ENCODE peak calls at places on chromosomes 6 and 20, in four cellular contexts. One of them, this sample, is unnamed.

GRCh38 chr6:123802697-123803455 is 789 bp upstream of the NKAIN2 start:
- DNase-seq in K562: peak; percentile 49
- DNase-seq in HepG2: peak; percentile 57
- DNase-seq in WTC11: peak; percentile 90
- DNase-seq in this sample: peak; percentile 72

GRCh38 chr20:59765599-59766177 is 161.3 kb downstream of the PHACTR3 start:
- DNase-seq in K562: peak; percentile 53
- DNase-seq in HepG2: no peak
- DNase-seq in WTC11: peak; percentile 59
- DNase-seq in this sample: no peak

GRCh38 chr6:89948876-89949275 is 54.6 kb downstream of the GJA10 start:
- DNase-seq in K562: no peak
- DNase-seq in HepG2: no peak
- DNase-seq in WTC11: no peak
- DNase-seq in this sample: no peak

GRCh38 chr6:35804996-35805736 is at the start of gene LHFPL5:
- DNase-seq in K562: peak; percentile 77
- DNase-seq in HepG2: peak; percentile 32
- DNase-seq in WTC11: peak; percentile 84
- DNase-seq in this sample: peak; percentile 54

GRCh38 chr6:142802124-142802523 is 142.9 kb downstream of the HIVEP2 start:
- DNase-seq in K562: no peak
- DNase-seq in HepG2: peak; percentile 65
- DNase-seq in WTC11: no peak
- DNase-seq in this sample: peak; percentile 69

GRCh38 chr6:24879351-24879750 is 56.4 kb downstream of the RIPOR2 start:
- DNase-seq in K562: no peak
- DNase-seq in HepG2: no peak
- DNase-seq in WTC11: no peak
- DNase-seq in this sample: no peak

GRCh38 chr6:24064106-24064505 is 61.9 kb upstream of the NRSN1 start:
- DNase-seq in K562: peak; percentile 6
- DNase-seq in HepG2: peak; percentile 62
- DNase-seq in WTC11: peak; percentile 20
- DNase-seq in this sample: peak; percentile 18

GRCh38 chr6:110147870-110148269 is 31.6 kb downstream of the WASF1 start:
- DNase-seq in K562: no peak
- DNase-seq in HepG2: no peak
- DNase-seq in WTC11: no peak
- DNase-seq in this sample: no peak

GRCh38 chr6:169177516-169178196 is 76.0 kb downstream of the THBS2 start:
- DNase-seq in K562: no peak
- DNase-seq in HepG2: no peak
- DNase-seq in WTC11: no peak
- DNase-seq in this sample: no peak

GRCh38 chr20:57661201-57662027 is 41.2 kb upstream of the ZBP1 start:
- DNase-seq in K562: no peak
- DNase-seq in HepG2: no peak
- DNase-seq in WTC11: peak; percentile 5
- DNase-seq in this sample: no peak

GRCh38 chr6:169058634-169059033 is 195.0 kb downstream of the THBS2 start:
- DNase-seq in K562: no peak
- DNase-seq in HepG2: no peak
- DNase-seq in WTC11: no peak
- DNase-seq in this sample: no peak

GRCh38 chr6:69100772-69101171 is 465.7 kb downstream of the ADGRB3 start:
- DNase-seq in K562: no peak
- DNase-seq in HepG2: no peak
- DNase-seq in WTC11: no peak
- DNase-seq in this sample: no peak

DNA sequence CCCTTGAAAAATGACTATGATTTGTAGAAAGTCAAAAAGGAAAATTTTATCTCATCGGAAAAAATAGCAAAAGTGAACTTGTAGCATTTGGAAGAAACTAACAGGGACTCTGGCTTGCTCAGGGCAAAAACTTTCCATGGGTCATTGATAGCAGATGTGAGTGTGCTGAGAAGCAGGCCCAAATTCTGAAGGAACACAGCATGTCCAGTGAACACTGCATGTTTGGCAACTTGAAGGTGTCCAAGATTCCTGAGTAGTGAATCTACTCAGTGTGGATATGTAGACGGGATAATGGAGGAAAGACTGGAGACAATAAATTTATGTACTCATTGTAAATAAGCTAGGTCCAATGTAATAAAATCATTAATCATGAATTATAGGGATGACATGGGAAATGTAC is 8.2 kb downstream of the SLC17A2 start:
- DNase-seq in K562: no peak
- DNase-seq in HepG2: no peak
- DNase-seq in WTC11: no peak
- DNase-seq in this sample: no peak
- TF ChIP-seq ESRRA in K562: no peak
- TF ChIP-seq ESRRA in HepG2: no peak
- TF ChIP-seq ESRRA in WTC11: no peak
- TF ChIP-seq ESRRA in this sample: no peak

GRCh38 chr6:104943781-104944180 is 13.1 kb upstream of the LIN28B start:
- DNase-seq in K562: peak; percentile 69
- DNase-seq in HepG2: no peak
- DNase-seq in WTC11: no peak
- DNase-seq in this sample: no peak
- TF ChIP-seq ESRRA in K562: no peak
- TF ChIP-seq ESRRA in HepG2: no peak
- TF ChIP-seq ESRRA in WTC11: no peak
- TF ChIP-seq ESRRA in this sample: no peak

GRCh38 chr6:7169296-7169721 is 61.5 kb downstream of the RREB1 start:
- DNase-seq in K562: no peak
- DNase-seq in HepG2: no peak
- DNase-seq in WTC11: no peak
- DNase-seq in this sample: no peak
- TF ChIP-seq ESRRA in K562: no peak
- TF ChIP-seq ESRRA in HepG2: no peak
- TF ChIP-seq ESRRA in WTC11: no peak
- TF ChIP-seq ESRRA in this sample: no peak

GRCh38 chr6:117206951-117207687 is 58.2 kb upstream of the VGLL2 start:
- DNase-seq in K562: no peak
- DNase-seq in HepG2: no peak
- DNase-seq in WTC11: peak; percentile 16
- DNase-seq in this sample: no peak
- TF ChIP-seq ESRRA in K562: no peak
- TF ChIP-seq ESRRA in HepG2: no peak
- TF ChIP-seq ESRRA in WTC11: no peak
- TF ChIP-seq ESRRA in this sample: no peak

GRCh38 chr20:63135411-63135810 is 80.5 kb downstream of the YTHDF1 start:
- DNase-seq in K562: peak; percentile 24
- DNase-seq in HepG2: no peak
- DNase-seq in WTC11: peak; percentile 59
- DNase-seq in this sample: no peak
- TF ChIP-seq ESRRA in K562: no peak
- TF ChIP-seq ESRRA in HepG2: no peak
- TF ChIP-seq ESRRA in WTC11: no peak
- TF ChIP-seq ESRRA in this sample: no peak

GRCh38 chr6:118663993-118664985 is 12.9 kb upstream of the CEP85L start:
- DNase-seq in K562: no peak
- DNase-seq in HepG2: no peak
- DNase-seq in WTC11: no peak
- DNase-seq in this sample: no peak

GRCh38 chr6:118656822-118657451 is 5.5 kb upstream of the CEP85L start:
- DNase-seq in K562: no peak
- DNase-seq in HepG2: no peak
- DNase-seq in WTC11: no peak
- DNase-seq in this sample: no peak

GRCh38 chr6:118659513-118660217 is 8.3 kb upstream of the CEP85L start:
- DNase-seq in K562: peak; percentile 53
- DNase-seq in HepG2: no peak
- DNase-seq in WTC11: no peak
- DNase-seq in this sample: no peak

GRCh38 chr6:118665011-118665410 is 13.6 kb upstream of the CEP85L start:
- DNase-seq in K562: no peak
- DNase-seq in HepG2: no peak
- DNase-seq in WTC11: no peak
- DNase-seq in this sample: no peak

DNA sequence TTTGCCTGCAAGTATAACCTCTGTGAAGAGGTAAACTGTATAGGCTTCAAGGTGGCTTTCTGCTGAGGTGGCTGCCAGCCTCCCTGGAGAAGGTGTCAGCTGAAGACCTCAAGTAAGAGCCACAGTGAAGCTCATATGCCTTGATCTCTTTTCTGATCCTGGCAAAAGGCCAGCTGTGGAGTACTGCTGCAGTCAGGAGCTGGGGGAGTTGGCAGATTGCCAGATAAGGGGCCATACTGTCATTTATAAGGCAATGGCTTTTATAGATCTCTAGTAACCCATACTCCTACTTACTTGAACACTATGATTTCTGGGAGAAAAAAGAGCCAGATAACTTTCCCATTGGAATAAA is 8.8 kb upstream of the CEP85L start:
- DNase-seq in K562: peak; percentile 89
- DNase-seq in HepG2: no peak
- DNase-seq in WTC11: no peak
- DNase-seq in this sample: no peak
- TF ChIP-seq ESRRA in K562: no peak
- TF ChIP-seq ESRRA in HepG2: no peak
- TF ChIP-seq ESRRA in WTC11: no peak
- TF ChIP-seq ESRRA in this sample: no peak

GRCh38 chr6:93417421-93417996 is 1.9 kb downstream of the EPHA7 start:
- DNase-seq in K562: no peak
- DNase-seq in HepG2: no peak
- DNase-seq in WTC11: no peak
- DNase-seq in this sample: peak; percentile 4

GRCh38 chr6:93418448-93419303 is 683 bp downstream of the EPHA7 start:
- DNase-seq in K562: no peak
- DNase-seq in HepG2: no peak
- DNase-seq in WTC11: peak; percentile 71
- DNase-seq in this sample: peak; percentile 4

GRCh38 chr6:93418113-93418447 is 1.3 kb downstream of the EPHA7 start:
- DNase-seq in K562: no peak
- DNase-seq in HepG2: no peak
- DNase-seq in WTC11: no peak
- DNase-seq in this sample: no peak

GRCh38 chr6:93420163-93420806 is 926 bp upstream of the EPHA7 start:
- DNase-seq in K562: no peak
- DNase-seq in HepG2: no peak
- DNase-seq in WTC11: no peak
- DNase-seq in this sample: no peak

GRCh38 chr6:93419304-93420162 is at the start of gene EPHA7:
- DNase-seq in K562: peak; percentile 1
- DNase-seq in HepG2: no peak
- DNase-seq in WTC11: peak; percentile 99
- DNase-seq in this sample: peak; percentile 46
- TF ChIP-seq ESRRA in K562: no peak
- TF ChIP-seq ESRRA in HepG2: no peak
- TF ChIP-seq ESRRA in WTC11: no peak
- TF ChIP-seq ESRRA in this sample: no peak

GRCh38 chr20:13295637-13296036 is 74.6 kb downstream of the ISM1 start:
- DNase-seq in K562: no peak
- DNase-seq in HepG2: no peak
- DNase-seq in WTC11: no peak
- DNase-seq in this sample: no peak

GRCh38 chr20:13297105-13297899 is 76.2 kb downstream of the ISM1 start:
- DNase-seq in K562: no peak
- DNase-seq in HepG2: peak; percentile 36
- DNase-seq in WTC11: no peak
- DNase-seq in this sample: no peak

GRCh38 chr20:13298692-13299373 is 77.8 kb downstream of the ISM1 start:
- DNase-seq in K562: no peak
- DNase-seq in HepG2: no peak
- DNase-seq in WTC11: no peak
- DNase-seq in this sample: no peak

GRCh38 chr20:13294522-13294921 is 73.4 kb downstream of the ISM1 start:
- DNase-seq in K562: no peak
- DNase-seq in HepG2: no peak
- DNase-seq in WTC11: no peak
- DNase-seq in this sample: no peak

GRCh38 chr20:13296070-13296469 is 75.0 kb downstream of the ISM1 start:
- DNase-seq in K562: no peak
- DNase-seq in HepG2: no peak
- DNase-seq in WTC11: no peak
- DNase-seq in this sample: no peak
- TF ChIP-seq ESRRA in K562: no peak
- TF ChIP-seq ESRRA in HepG2: no peak
- TF ChIP-seq ESRRA in WTC11: no peak
- TF ChIP-seq ESRRA in this sample: no peak

This sample was measured in A549.